ENCODE peak calls at places on chromosomes 5 and 9, in ten cellular contexts. One of them, this sample, is unnamed.

GRCh38 chr5:170508660-170509322 is 5.0 kb downstream of the KCNIP1 start:
- DNase-seq in left ventricle myocardium inferior: no peak
- DNase-seq in cardiac muscle cell: no peak
- DNase-seq in tibial nerve: no peak
- DNase-seq in nephron progenitor cell: no peak
- DNase-seq in AG09309: no peak
- DNase-seq in lung: no peak
- DNase-seq in HL-60: no peak
- DNase-seq in type B pancreatic cell: no peak
- DNase-seq in body of pancreas: no peak
- DNase-seq in this sample: no peak

GRCh38 chr9:89137548-89138462 is 40.8 kb downstream of the SHC3 start:
- DNase-seq in AG09309: peak
- DNase-seq in nephron progenitor cell: no peak
- DNase-seq in body of pancreas: peak
- DNase-seq in HL-60: peak
- DNase-seq in tibial nerve: peak
- DNase-seq in left ventricle myocardium inferior: peak
- DNase-seq in cardiac muscle cell: no peak
- DNase-seq in lung: peak
- DNase-seq in type B pancreatic cell: no peak
- DNase-seq in this sample: no peak

GRCh38 chr5:67414712-67415111 is 218.1 kb upstream of the CD180 start:
- DNase-seq in nephron progenitor cell: no peak
- DNase-seq in lung: no peak
- DNase-seq in body of pancreas: no peak
- DNase-seq in type B pancreatic cell: no peak
- DNase-seq in HL-60: no peak
- DNase-seq in AG09309: no peak
- DNase-seq in cardiac muscle cell: no peak
- DNase-seq in tibial nerve: no peak
- DNase-seq in left ventricle myocardium inferior: no peak
- DNase-seq in this sample: no peak

GRCh38 chr5:13480834-13481233 is 463.7 kb downstream of the DNAH5 start:
- DNase-seq in HL-60: no peak
- DNase-seq in cardiac muscle cell: no peak
- DNase-seq in left ventricle myocardium inferior: no peak
- DNase-seq in AG09309: no peak
- DNase-seq in lung: no peak
- DNase-seq in nephron progenitor cell: no peak
- DNase-seq in type B pancreatic cell: no peak
- DNase-seq in body of pancreas: no peak
- DNase-seq in tibial nerve: no peak
- DNase-seq in this sample: no peak

GRCh38 chr5:9787813-9788600 is 157.9 kb upstream of the TAS2R1 start:
- DNase-seq in lung: no peak
- DNase-seq in left ventricle myocardium inferior: peak
- DNase-seq in HL-60: no peak
- DNase-seq in body of pancreas: no peak
- DNase-seq in type B pancreatic cell: no peak
- DNase-seq in nephron progenitor cell: no peak
- DNase-seq in cardiac muscle cell: peak
- DNase-seq in tibial nerve: no peak
- DNase-seq in AG09309: no peak
- DNase-seq in this sample: no peak

GRCh38 chr5:138389332-138389731 is 36.8 kb downstream of the KDM3B start:
- DNase-seq in AG09309: no peak
- DNase-seq in type B pancreatic cell: no peak
- DNase-seq in lung: no peak
- DNase-seq in HL-60: no peak
- DNase-seq in tibial nerve: no peak
- DNase-seq in cardiac muscle cell: no peak
- DNase-seq in body of pancreas: no peak
- DNase-seq in left ventricle myocardium inferior: no peak
- DNase-seq in nephron progenitor cell: no peak
- DNase-seq in this sample: no peak

GRCh38 chr9:121636411-121636865 is 15.0 kb upstream of the DAB2IP start:
- DNase-seq in left ventricle myocardium inferior: no peak
- DNase-seq in nephron progenitor cell: no peak
- DNase-seq in type B pancreatic cell: no peak
- DNase-seq in HL-60: no peak
- DNase-seq in body of pancreas: no peak
- DNase-seq in cardiac muscle cell: no peak
- DNase-seq in tibial nerve: no peak
- DNase-seq in AG09309: no peak
- DNase-seq in lung: no peak
- DNase-seq in this sample: no peak

GRCh38 chr5:135027318-135027698 is 6.7 kb downstream of the PITX1 start:
- DNase-seq in nephron progenitor cell: no peak
- DNase-seq in type B pancreatic cell: no peak
- DNase-seq in HL-60: no peak
- DNase-seq in tibial nerve: no peak
- DNase-seq in lung: no peak
- DNase-seq in AG09309: no peak
- DNase-seq in left ventricle myocardium inferior: no peak
- DNase-seq in body of pancreas: no peak
- DNase-seq in cardiac muscle cell: no peak
- DNase-seq in this sample: no peak

GRCh38 chr9:134635431-134636141 is 6.0 kb upstream of the COL5A1 start:
- DNase-seq in body of pancreas: no peak
- DNase-seq in HL-60: no peak
- DNase-seq in type B pancreatic cell: no peak
- DNase-seq in tibial nerve: peak
- DNase-seq in lung: no peak
- DNase-seq in cardiac muscle cell: no peak
- DNase-seq in nephron progenitor cell: peak
- DNase-seq in AG09309: no peak
- DNase-seq in left ventricle myocardium inferior: peak
- DNase-seq in this sample: no peak

GRCh38 chr5:177545487-177546261 is 8.7 kb downstream of the FAM193B start:
- DNase-seq in AG09309: peak
- DNase-seq in lung: peak
- DNase-seq in tibial nerve: peak
- DNase-seq in HL-60: peak
- DNase-seq in left ventricle myocardium inferior: peak
- DNase-seq in nephron progenitor cell: no peak
- DNase-seq in cardiac muscle cell: no peak
- DNase-seq in type B pancreatic cell: no peak
- DNase-seq in body of pancreas: peak
- DNase-seq in this sample: no peak

DNA sequence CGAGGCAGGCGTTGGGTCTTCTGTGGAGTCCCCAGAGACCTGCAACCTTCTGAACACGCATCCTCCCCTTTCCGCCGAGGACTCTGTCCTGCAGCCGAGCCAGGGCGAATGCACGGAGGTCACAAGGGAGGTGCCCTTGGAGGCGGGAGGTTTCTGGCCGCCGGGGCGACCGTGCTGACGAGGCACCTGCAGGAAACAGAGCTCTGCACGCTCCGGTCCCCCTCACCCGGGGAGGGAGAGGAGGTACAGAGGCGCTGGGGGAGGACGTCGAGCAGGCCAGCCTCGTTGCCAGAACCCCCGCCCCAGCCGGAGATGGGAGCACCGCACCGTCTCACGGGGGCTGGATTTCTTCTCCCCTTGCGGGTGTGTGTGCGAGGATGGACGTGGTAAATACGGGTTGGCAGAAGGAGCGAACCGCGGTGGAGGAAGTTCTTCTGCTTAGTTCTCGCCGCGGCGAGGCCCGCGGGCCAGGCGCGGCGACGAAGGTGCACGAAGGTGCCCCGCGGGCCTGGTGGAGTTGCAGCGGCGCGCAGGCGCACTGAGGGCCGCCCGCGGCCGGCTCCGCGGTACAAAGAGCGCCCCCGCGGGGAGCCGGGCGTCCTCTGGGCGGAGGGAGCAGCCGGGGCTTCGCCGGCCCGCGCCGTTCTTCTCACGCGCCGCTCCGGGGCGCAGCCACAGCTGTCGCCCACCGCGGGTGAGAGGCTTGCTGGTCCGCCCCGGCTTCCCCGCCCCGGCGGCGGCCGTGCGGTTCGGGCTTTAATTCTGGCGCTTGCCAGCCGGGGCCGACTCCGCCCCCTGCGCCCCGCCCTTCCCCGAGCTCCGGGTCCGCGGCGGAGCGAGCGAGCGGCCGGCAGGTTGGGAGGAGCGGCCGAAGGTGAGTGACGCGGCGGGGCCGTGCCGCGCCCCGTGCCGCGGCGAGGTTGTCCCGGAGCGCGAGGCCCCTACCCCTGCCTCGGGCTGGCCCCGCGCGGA is 289.5 kb downstream of the DOCK8 start:
- DNase-seq in body of pancreas: peak
- DNase-seq in AG09309: no peak
- DNase-seq in cardiac muscle cell: peak
- DNase-seq in nephron progenitor cell: peak
- DNase-seq in lung: peak
- DNase-seq in tibial nerve: peak
- DNase-seq in type B pancreatic cell: peak
- DNase-seq in HL-60: peak
- DNase-seq in left ventricle myocardium inferior: peak
- DNase-seq in this sample: peak
- TF ChIP-seq CTCF in body of pancreas: peak
- TF ChIP-seq CTCF in AG09309: no peak
- TF ChIP-seq CTCF in cardiac muscle cell: peak
- TF ChIP-seq CTCF in nephron progenitor cell: no peak
- TF ChIP-seq CTCF in lung: peak
- TF ChIP-seq CTCF in tibial nerve: peak
- TF ChIP-seq CTCF in type B pancreatic cell: peak
- TF ChIP-seq CTCF in HL-60: peak
- TF ChIP-seq CTCF in left ventricle myocardium inferior: peak
- TF ChIP-seq CTCF in this sample: peak

GRCh38 chr5:167708449-167708848 is 583.0 kb upstream of the WWC1 start:
- DNase-seq in nephron progenitor cell: no peak
- DNase-seq in body of pancreas: no peak
- DNase-seq in cardiac muscle cell: no peak
- DNase-seq in lung: no peak
- DNase-seq in AG09309: no peak
- DNase-seq in tibial nerve: no peak
- DNase-seq in HL-60: no peak
- DNase-seq in left ventricle myocardium inferior: no peak
- DNase-seq in type B pancreatic cell: no peak
- DNase-seq in this sample: no peak
- TF ChIP-seq CTCF in nephron progenitor cell: no peak
- TF ChIP-seq CTCF in body of pancreas: no peak
- TF ChIP-seq CTCF in cardiac muscle cell: no peak
- TF ChIP-seq CTCF in lung: no peak
- TF ChIP-seq CTCF in AG09309: no peak
- TF ChIP-seq CTCF in tibial nerve: no peak
- TF ChIP-seq CTCF in HL-60: no peak
- TF ChIP-seq CTCF in left ventricle myocardium inferior: peak
- TF ChIP-seq CTCF in type B pancreatic cell: no peak
- TF ChIP-seq CTCF in this sample: no peak

GRCh38 chr5:122076669-122077450 is 1.2 kb downstream of the LOX start:
- DNase-seq in tibial nerve: peak
- DNase-seq in lung: peak
- DNase-seq in nephron progenitor cell: peak
- DNase-seq in body of pancreas: peak
- DNase-seq in left ventricle myocardium inferior: peak
- DNase-seq in HL-60: peak
- DNase-seq in type B pancreatic cell: peak
- DNase-seq in cardiac muscle cell: peak
- DNase-seq in AG09309: no peak
- DNase-seq in this sample: peak

GRCh38 chr5:122073864-122074263 is 4.2 kb downstream of the LOX start:
- DNase-seq in HL-60: no peak
- DNase-seq in type B pancreatic cell: no peak
- DNase-seq in AG09309: no peak
- DNase-seq in nephron progenitor cell: no peak
- DNase-seq in tibial nerve: no peak
- DNase-seq in lung: no peak
- DNase-seq in cardiac muscle cell: no peak
- DNase-seq in body of pancreas: no peak
- DNase-seq in left ventricle myocardium inferior: no peak
- DNase-seq in this sample: no peak

GRCh38 chr5:122077451-122078115 is 476 bp downstream of the LOX start:
- DNase-seq in nephron progenitor cell: peak
- DNase-seq in left ventricle myocardium inferior: no peak
- DNase-seq in HL-60: no peak
- DNase-seq in AG09309: no peak
- DNase-seq in tibial nerve: peak
- DNase-seq in lung: no peak
- DNase-seq in type B pancreatic cell: peak
- DNase-seq in body of pancreas: peak
- DNase-seq in cardiac muscle cell: peak
- DNase-seq in this sample: peak

GRCh38 chr5:122078116-122078865 is at the start of gene LOX:
- DNase-seq in cardiac muscle cell: peak
- DNase-seq in nephron progenitor cell: peak
- DNase-seq in tibial nerve: peak
- DNase-seq in lung: peak
- DNase-seq in body of pancreas: peak
- DNase-seq in type B pancreatic cell: peak
- DNase-seq in AG09309: peak
- DNase-seq in HL-60: peak
- DNase-seq in left ventricle myocardium inferior: peak
- DNase-seq in this sample: peak

GRCh38 chr5:122076023-122076422 is 2.0 kb downstream of the LOX start:
- DNase-seq in AG09309: no peak
- DNase-seq in lung: no peak
- DNase-seq in left ventricle myocardium inferior: no peak
- DNase-seq in tibial nerve: no peak
- DNase-seq in HL-60: no peak
- DNase-seq in type B pancreatic cell: no peak
- DNase-seq in nephron progenitor cell: no peak
- DNase-seq in cardiac muscle cell: no peak
- DNase-seq in body of pancreas: no peak
- DNase-seq in this sample: no peak
- TF ChIP-seq CTCF in AG09309: no peak
- TF ChIP-seq CTCF in lung: no peak
- TF ChIP-seq CTCF in left ventricle myocardium inferior: no peak
- TF ChIP-seq CTCF in tibial nerve: no peak
- TF ChIP-seq CTCF in HL-60: no peak
- TF ChIP-seq CTCF in type B pancreatic cell: no peak
- TF ChIP-seq CTCF in nephron progenitor cell: no peak
- TF ChIP-seq CTCF in cardiac muscle cell: peak
- TF ChIP-seq CTCF in body of pancreas: no peak
- TF ChIP-seq CTCF in this sample: no peak

DNA sequence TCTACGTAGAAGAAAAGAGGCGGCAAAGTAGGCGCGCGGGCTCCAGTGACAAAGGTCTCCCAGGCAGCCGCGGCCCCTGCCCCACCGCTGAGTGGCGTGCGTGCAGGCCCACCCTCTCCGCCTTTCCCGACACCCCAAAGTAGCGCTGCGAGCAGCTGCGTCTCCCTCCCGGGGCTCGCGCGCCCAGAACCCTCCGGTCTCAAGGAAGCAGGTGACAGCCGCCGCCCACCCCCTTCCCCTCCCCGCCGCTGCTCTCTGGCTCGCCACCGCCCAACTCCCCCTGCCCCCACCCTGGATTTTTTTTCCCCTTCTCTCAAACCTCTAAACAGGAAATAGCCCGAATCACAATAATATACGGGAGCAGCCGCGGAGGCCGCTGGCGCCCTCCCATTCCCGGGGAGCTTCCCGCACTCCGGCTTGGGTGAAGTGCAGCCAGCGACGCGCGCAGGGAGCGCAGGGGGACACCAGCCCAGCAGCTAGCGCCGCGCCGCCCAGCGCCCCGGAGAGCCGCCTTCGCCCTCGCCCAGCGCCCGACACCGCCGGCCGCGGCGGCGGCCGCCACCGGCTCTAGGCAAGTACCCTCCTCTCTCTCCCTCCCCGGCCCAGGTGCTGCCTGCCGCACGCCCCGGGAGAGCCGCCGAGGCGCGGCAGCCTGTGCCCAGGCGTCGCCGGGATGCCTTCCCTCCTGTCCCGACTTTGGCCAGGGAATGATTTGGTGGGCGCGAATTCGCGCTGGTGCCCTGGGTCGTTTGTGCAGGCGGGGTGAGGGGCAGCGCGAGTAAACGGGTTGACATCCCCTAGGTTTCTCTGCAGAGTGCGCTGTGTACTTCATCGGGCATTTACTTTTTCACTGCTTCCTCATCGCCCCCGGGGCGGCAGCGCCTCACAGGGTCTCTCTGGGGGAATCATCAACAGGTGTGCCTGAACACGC is 52.7 kb upstream of the TJP2 start:
- DNase-seq in left ventricle myocardium inferior: peak
- DNase-seq in nephron progenitor cell: peak
- DNase-seq in lung: peak
- DNase-seq in body of pancreas: peak
- DNase-seq in AG09309: no peak
- DNase-seq in tibial nerve: no peak
- DNase-seq in cardiac muscle cell: peak
- DNase-seq in HL-60: peak
- DNase-seq in type B pancreatic cell: no peak
- DNase-seq in this sample: peak
- TF ChIP-seq CTCF in left ventricle myocardium inferior: peak
- TF ChIP-seq CTCF in nephron progenitor cell: no peak
- TF ChIP-seq CTCF in lung: no peak
- TF ChIP-seq CTCF in body of pancreas: no peak
- TF ChIP-seq CTCF in AG09309: no peak
- TF ChIP-seq CTCF in tibial nerve: no peak
- TF ChIP-seq CTCF in cardiac muscle cell: peak
- TF ChIP-seq CTCF in HL-60: no peak
- TF ChIP-seq CTCF in type B pancreatic cell: peak
- TF ChIP-seq CTCF in this sample: no peak